ENCODE peak calls at places on chromosomes 12 and 14, in five cellular contexts. One of them, this sample, is unnamed.

GRCh38 chr12:65430571-65431306 is 152.3 kb downstream of the MSRB3 start:
- DNase-seq in OCI-LY7: no peak
- DNase-seq in hypothalamus: no peak
- DNase-seq in skeletal muscle cell: peak
- DNase-seq in breast epithelium: no peak
- DNase-seq in this sample: no peak

GRCh38 chr12:122730215-122731014 is at the start of gene HCAR1:
- DNase-seq in skeletal muscle cell: no peak
- DNase-seq in hypothalamus: no peak
- DNase-seq in breast epithelium: peak
- DNase-seq in OCI-LY7: no peak
- DNase-seq in this sample: no peak

GRCh38 chr14:69314327-69314726 is 54.4 kb downstream of the GALNT16 start:
- DNase-seq in OCI-LY7: no peak
- DNase-seq in breast epithelium: no peak
- DNase-seq in hypothalamus: no peak
- DNase-seq in skeletal muscle cell: no peak
- DNase-seq in this sample: no peak

GRCh38 chr12:48969847-48970701 is 1.5 kb downstream of the WNT10B start:
- DNase-seq in OCI-LY7: no peak
- DNase-seq in skeletal muscle cell: no peak
- DNase-seq in breast epithelium: no peak
- DNase-seq in hypothalamus: no peak
- DNase-seq in this sample: no peak

GRCh38 chr14:37637341-37637740 is 41.9 kb downstream of the TTC6 start:
- DNase-seq in OCI-LY7: no peak
- DNase-seq in hypothalamus: no peak
- DNase-seq in breast epithelium: no peak
- DNase-seq in skeletal muscle cell: no peak
- DNase-seq in this sample: no peak

GRCh38 chr14:99183716-99184115 is 88.3 kb downstream of the BCL11B start:
- DNase-seq in skeletal muscle cell: no peak
- DNase-seq in breast epithelium: no peak
- DNase-seq in OCI-LY7: no peak
- DNase-seq in hypothalamus: no peak
- DNase-seq in this sample: no peak

GRCh38 chr12:47752552-47752951 is 6.1 kb downstream of the RAPGEF3 start:
- DNase-seq in hypothalamus: no peak
- DNase-seq in OCI-LY7: no peak
- DNase-seq in skeletal muscle cell: no peak
- DNase-seq in breast epithelium: no peak
- DNase-seq in this sample: no peak

GRCh38 chr12:14284189-14284722 is 81.2 kb upstream of the ATF7IP start:
- DNase-seq in OCI-LY7: peak
- DNase-seq in hypothalamus: no peak
- DNase-seq in skeletal muscle cell: no peak
- DNase-seq in breast epithelium: no peak
- DNase-seq in this sample: no peak

GRCh38 chr12:92505373-92506340 is 197.1 kb upstream of the PLEKHG7 start:
- DNase-seq in OCI-LY7: peak
- DNase-seq in skeletal muscle cell: peak
- DNase-seq in breast epithelium: no peak
- DNase-seq in hypothalamus: no peak
- DNase-seq in this sample: no peak

GRCh38 chr14:67276131-67276530 is 34.9 kb downstream of the PALS1 start:
- DNase-seq in hypothalamus: no peak
- DNase-seq in skeletal muscle cell: no peak
- DNase-seq in breast epithelium: no peak
- DNase-seq in OCI-LY7: no peak
- DNase-seq in this sample: no peak

GRCh38 chr14:51789631-51790030 is 70.8 kb upstream of the GNG2 start:
- DNase-seq in skeletal muscle cell: no peak
- DNase-seq in hypothalamus: no peak
- DNase-seq in breast epithelium: no peak
- DNase-seq in OCI-LY7: no peak
- DNase-seq in this sample: no peak

GRCh38 chr14:59274991-59275391 is 86.5 kb downstream of the DAAM1 start:
- DNase-seq in hypothalamus: peak
- DNase-seq in breast epithelium: no peak
- DNase-seq in OCI-LY7: peak
- DNase-seq in skeletal muscle cell: no peak
- DNase-seq in this sample: no peak

GRCh38 chr14:64556526-64556925 is 6.8 kb downstream of the PPP1R36 start:
- DNase-seq in OCI-LY7: no peak
- DNase-seq in skeletal muscle cell: no peak
- DNase-seq in breast epithelium: no peak
- DNase-seq in hypothalamus: no peak
- DNase-seq in this sample: no peak

GRCh38 chr14:92564361-92565039 is 50.9 kb downstream of the RIN3 start:
- DNase-seq in skeletal muscle cell: no peak
- DNase-seq in OCI-LY7: no peak
- DNase-seq in breast epithelium: no peak
- DNase-seq in hypothalamus: no peak
- DNase-seq in this sample: no peak

GRCh38 chr14:22268875-22269274 is 320.1 kb downstream of the DAD1 start:
- DNase-seq in breast epithelium: no peak
- DNase-seq in OCI-LY7: no peak
- DNase-seq in skeletal muscle cell: no peak
- DNase-seq in hypothalamus: no peak
- DNase-seq in this sample: peak

GRCh38 chr12:83161451-83161850 is 474.7 kb downstream of the TMTC2 start:
- DNase-seq in skeletal muscle cell: peak
- DNase-seq in hypothalamus: no peak
- DNase-seq in OCI-LY7: no peak
- DNase-seq in breast epithelium: no peak
- DNase-seq in this sample: no peak

GRCh38 chr14:95360828-95361227 is 41.1 kb upstream of the CLMN start:
- DNase-seq in OCI-LY7: no peak
- DNase-seq in breast epithelium: no peak
- DNase-seq in hypothalamus: no peak
- DNase-seq in skeletal muscle cell: no peak
- DNase-seq in this sample: no peak

GRCh38 chr14:77654001-77654431 is 37.6 kb upstream of the SPTLC2 start:
- DNase-seq in OCI-LY7: no peak
- DNase-seq in hypothalamus: no peak
- DNase-seq in skeletal muscle cell: no peak
- DNase-seq in breast epithelium: no peak
- DNase-seq in this sample: no peak

GRCh38 chr12:87676726-87677125 is 352.5 kb downstream of the C12orf50 start:
- DNase-seq in skeletal muscle cell: no peak
- DNase-seq in OCI-LY7: no peak
- DNase-seq in breast epithelium: no peak
- DNase-seq in hypothalamus: no peak
- DNase-seq in this sample: no peak

GRCh38 chr14:93132472-93133065 is 16.8 kb upstream of the ITPK1 start:
- DNase-seq in skeletal muscle cell: no peak
- DNase-seq in hypothalamus: no peak
- DNase-seq in OCI-LY7: peak
- DNase-seq in breast epithelium: no peak
- DNase-seq in this sample: no peak

This sample was measured in retinal pigment epithelial cell.